ENCODE peak calls at places on chromosomes 2 and 18, in five cellular contexts. A, D, Q, L and V are unnamed samples.

GRCh38 chr2:9222246-9222898 is 15.8 kb downstream of the ASAP2 start:
- DNase-seq in A (no peak), D (no peak), Q (no peak), L (no peak), V (no peak)

GRCh38 chr2:196944570-196944969 is 18.1 kb upstream of the PGAP1 start:
- DNase-seq in A (no peak), D (no peak), Q (peak), L (no peak), V (peak)

GRCh38 chr2:8676915-8677645 is 4.8 kb upstream of the ID2 start:
- DNase-seq in A (no peak), D (peak), Q (no peak), L (no peak), V (no peak)

GRCh38 chr2:45698538-45698937 is 47.1 kb downstream of the PRKCE start:
- DNase-seq in A (no peak), D (peak), Q (no peak), L (no peak), V (no peak)

GRCh38 chr18:52339891-52340371 is at the start of gene DCC:
- DNase-seq in A (no peak), D (peak), Q (no peak), L (no peak), V (no peak)

GRCh38 chr2:236180831-236181453 is 12.8 kb upstream of the GBX2 start:
- DNase-seq in A (peak), D (peak), Q (no peak), L (no peak), V (no peak)

GRCh38 chr2:186543561-186544131 is 46.2 kb upstream of the ITGAV start:
- DNase-seq in A (no peak), D (no peak), Q (no peak), L (no peak), V (no peak)

GRCh38 chr2:108297436-108298141 is 8.9 kb downstream of the SULT1C2 start:
- DNase-seq in A (no peak), D (no peak), Q (no peak), L (no peak), V (no peak)

GRCh38 chr2:68594674-68595492 is 48.5 kb upstream of the PROKR1 start:
- DNase-seq in A (peak), D (peak), Q (no peak), L (peak), V (no peak)

GRCh38 chr2:43131051-43131889 is 95.1 kb downstream of the ZFP36L2 start:
- DNase-seq in A (peak), D (peak), Q (no peak), L (no peak), V (no peak)

GRCh38 chr2:99850076-99850710 is 292.2 kb downstream of the AFF3 start:
- DNase-seq in A (no peak), D (no peak), Q (no peak), L (no peak), V (no peak)

GRCh38 chr2:26847663-26848335 is at the start of gene DPYSL5:
- DNase-seq in A (peak), D (peak), Q (no peak), L (no peak), V (peak)

GRCh38 chr18:54957987-54958386 is 1.3 kb downstream of the CCDC68 start:
- DNase-seq in A (no peak), D (no peak), Q (no peak), L (no peak), V (no peak)

GRCh38 chr2:163775304-163775703 is 39.5 kb upstream of the FIGN start:
- DNase-seq in A (no peak), D (no peak), Q (no peak), L (no peak), V (no peak)

GRCh38 chr2:127046579-127046978 is 60.4 kb downstream of the BIN1 start:
- DNase-seq in A (no peak), D (peak), Q (no peak), L (no peak), V (no peak)

GRCh38 chr2:84805250-84805917 is 75.5 kb downstream of the TRABD2A start:
- DNase-seq in A (no peak), D (no peak), Q (no peak), L (no peak), V (no peak)

GRCh38 chr2:203583696-203584095 is 48.6 kb upstream of the RAPH1 start:
- DNase-seq in A (no peak), D (no peak), Q (no peak), L (peak), V (no peak)

GRCh38 chr18:26963292-26963691 is 97.8 kb upstream of the AQP4 start:
- DNase-seq in A (no peak), D (no peak), Q (no peak), L (no peak), V (no peak)

GRCh38 chr2:159084395-159085370 is 116.2 kb downstream of the TANC1 start:
- DNase-seq in A (no peak), D (no peak), Q (no peak), L (no peak), V (no peak)
- TF ChIP-seq TAF1 in A (no peak), D (no peak), Q (no peak), L (no peak), V (no peak)

GRCh38 chr2:28717339-28717758 is 34.3 kb upstream of the PPP1CB start:
- DNase-seq in A (no peak), D (no peak), Q (no peak), L (no peak), V (no peak)
- TF ChIP-seq POLR2AphosphoS5 in A (no peak), D (no peak), Q (no peak), L (no peak), V (no peak)

GRCh38 chr2:112643488-112643887 is 2.3 kb upstream of the SLC20A1 start:
- DNase-seq in A (no peak), D (no peak), Q (no peak), L (no peak), V (no peak)

GRCh38 chr2:112645396-112646101 is at the start of gene SLC20A1:
- DNase-seq in A (peak), D (peak), Q (peak), L (peak), V (peak)

GRCh38 chr2:112644933-112645395 is 775 bp upstream of the SLC20A1 start:
- DNase-seq in A (no peak), D (no peak), Q (no peak), L (no peak), V (no peak)

GRCh38 chr2:112642961-112643360 is 2.8 kb upstream of the SLC20A1 start:
- DNase-seq in A (no peak), D (no peak), Q (no peak), L (no peak), V (no peak)

DNA sequence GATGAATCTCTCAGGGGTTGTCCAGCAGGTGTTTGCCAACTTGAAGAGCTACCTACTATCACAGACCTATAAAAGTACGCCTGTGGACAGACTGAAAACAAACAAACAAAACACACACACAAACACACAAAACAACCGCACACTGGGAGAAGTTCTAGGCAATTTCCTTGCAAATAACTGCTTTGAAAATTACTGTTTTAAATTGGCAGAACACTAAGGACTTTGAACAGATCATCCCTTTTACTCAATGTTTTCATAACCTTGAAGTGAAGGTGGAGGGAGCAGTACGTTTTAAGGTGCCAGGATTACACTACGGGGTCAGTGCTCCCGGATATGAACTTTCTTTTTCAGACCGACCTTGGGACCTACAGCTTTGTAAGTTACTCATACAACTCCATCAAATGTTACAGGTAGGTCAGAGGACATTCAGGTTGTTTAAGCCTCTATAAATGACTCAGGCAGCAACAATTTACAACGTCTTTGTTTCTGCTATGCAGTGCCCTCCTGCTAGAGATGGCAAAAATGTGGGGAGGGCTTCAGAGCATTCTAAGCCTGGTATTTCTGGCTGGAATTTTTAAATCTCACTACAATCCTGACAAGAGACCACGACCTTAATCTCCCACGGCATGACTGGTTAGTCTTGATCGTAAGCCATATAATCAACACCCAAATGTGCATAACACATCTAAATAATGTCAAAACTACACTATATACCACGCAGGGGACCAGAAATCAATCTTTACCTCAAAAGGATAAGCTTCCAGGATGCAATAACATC is 1.4 kb upstream of the SLC20A1 start:
- DNase-seq in A (no peak), D (no peak), Q (no peak), L (no peak), V (no peak)
- TF ChIP-seq TAF1 in A (no peak), D (no peak), Q (no peak), L (no peak), V (no peak)

GRCh38 chr2:140910683-140911082 is 1220.1 kb downstream of the LRP1B start:
- DNase-seq in A (no peak), D (no peak), Q (no peak), L (no peak), V (no peak)
- TF ChIP-seq POLR2AphosphoS5 in A (no peak), D (no peak), Q (no peak), L (no peak), V (no peak)

GRCh38 chr18:75161629-75162028 is 47.3 kb downstream of the PTGR3 start:
- DNase-seq in A (no peak), D (no peak), Q (no peak), L (no peak), V (no peak)
- TF ChIP-seq TAF1 in A (no peak), D (no peak), Q (no peak), L (no peak), V (no peak)